ENCODE peak calls at places on chromosomes 6 and 20, in eight cellular contexts. One of them, this sample, is unnamed.

GRCh38 chr20:3744806-3745685 is 12.6 kb downstream of the HSPA12B start:
- DNase-seq in ovary: peak
- DNase-seq in spleen: peak
- DNase-seq in stimulated activated CD8-positive, alpha-beta memory T cell treated with anti-CD3 and anti-CD28 coated beads, Interleukin-4, amount 100 ng/mL, for 48 hours: peak
- DNase-seq in astrocyte of the cerebellum: peak
- DNase-seq in GM04503: no peak
- DNase-seq in caudate nucleus: no peak
- DNase-seq in activated CD4-positive, CD25-positive, alpha-beta regulatory T cell: peak
- DNase-seq in this sample: peak

GRCh38 chr6:5219292-5219691 is 41.5 kb downstream of the LYRM4 start:
- DNase-seq in ovary: no peak
- DNase-seq in spleen: no peak
- DNase-seq in stimulated activated CD8-positive, alpha-beta memory T cell treated with anti-CD3 and anti-CD28 coated beads, Interleukin-4, amount 100 ng/mL, for 48 hours: no peak
- DNase-seq in astrocyte of the cerebellum: no peak
- DNase-seq in GM04503: no peak
- DNase-seq in caudate nucleus: no peak
- DNase-seq in activated CD4-positive, CD25-positive, alpha-beta regulatory T cell: no peak
- DNase-seq in this sample: no peak

GRCh38 chr6:11418290-11418905 is 119.2 kb upstream of the TMEM170B start:
- DNase-seq in ovary: no peak
- DNase-seq in spleen: no peak
- DNase-seq in stimulated activated CD8-positive, alpha-beta memory T cell treated with anti-CD3 and anti-CD28 coated beads, Interleukin-4, amount 100 ng/mL, for 48 hours: no peak
- DNase-seq in astrocyte of the cerebellum: no peak
- DNase-seq in GM04503: no peak
- DNase-seq in caudate nucleus: no peak
- DNase-seq in activated CD4-positive, CD25-positive, alpha-beta regulatory T cell: no peak
- DNase-seq in this sample: no peak

GRCh38 chr20:1579488-1579887 is 22.0 kb upstream of the SIRPD start:
- DNase-seq in ovary: no peak
- DNase-seq in spleen: no peak
- DNase-seq in stimulated activated CD8-positive, alpha-beta memory T cell treated with anti-CD3 and anti-CD28 coated beads, Interleukin-4, amount 100 ng/mL, for 48 hours: no peak
- DNase-seq in astrocyte of the cerebellum: no peak
- DNase-seq in GM04503: no peak
- DNase-seq in caudate nucleus: no peak
- DNase-seq in activated CD4-positive, CD25-positive, alpha-beta regulatory T cell: no peak
- DNase-seq in this sample: no peak

GRCh38 chr6:137277971-137278602 is 58.9 kb upstream of the IFNGR1 start:
- DNase-seq in ovary: no peak
- DNase-seq in spleen: no peak
- DNase-seq in stimulated activated CD8-positive, alpha-beta memory T cell treated with anti-CD3 and anti-CD28 coated beads, Interleukin-4, amount 100 ng/mL, for 48 hours: no peak
- DNase-seq in astrocyte of the cerebellum: peak
- DNase-seq in GM04503: peak
- DNase-seq in caudate nucleus: no peak
- DNase-seq in activated CD4-positive, CD25-positive, alpha-beta regulatory T cell: no peak
- DNase-seq in this sample: no peak

GRCh38 chr20:38321959-38322598 is 18.1 kb downstream of the BPI start:
- DNase-seq in ovary: peak
- DNase-seq in spleen: no peak
- DNase-seq in stimulated activated CD8-positive, alpha-beta memory T cell treated with anti-CD3 and anti-CD28 coated beads, Interleukin-4, amount 100 ng/mL, for 48 hours: no peak
- DNase-seq in astrocyte of the cerebellum: peak
- DNase-seq in GM04503: no peak
- DNase-seq in caudate nucleus: peak
- DNase-seq in activated CD4-positive, CD25-positive, alpha-beta regulatory T cell: no peak
- DNase-seq in this sample: no peak

GRCh38 chr6:3749390-3749978 is 2.0 kb downstream of the PXDC1 start:
- DNase-seq in ovary: peak
- DNase-seq in spleen: no peak
- DNase-seq in stimulated activated CD8-positive, alpha-beta memory T cell treated with anti-CD3 and anti-CD28 coated beads, Interleukin-4, amount 100 ng/mL, for 48 hours: no peak
- DNase-seq in astrocyte of the cerebellum: no peak
- DNase-seq in GM04503: no peak
- DNase-seq in caudate nucleus: no peak
- DNase-seq in activated CD4-positive, CD25-positive, alpha-beta regulatory T cell: no peak
- DNase-seq in this sample: peak

GRCh38 chr6:168365422-168366165 is 46.0 kb upstream of the DACT2 start:
- DNase-seq in ovary: peak
- DNase-seq in spleen: peak
- DNase-seq in stimulated activated CD8-positive, alpha-beta memory T cell treated with anti-CD3 and anti-CD28 coated beads, Interleukin-4, amount 100 ng/mL, for 48 hours: no peak
- DNase-seq in astrocyte of the cerebellum: no peak
- DNase-seq in GM04503: no peak
- DNase-seq in caudate nucleus: no peak
- DNase-seq in activated CD4-positive, CD25-positive, alpha-beta regulatory T cell: no peak
- DNase-seq in this sample: peak

GRCh38 chr20:45963059-45964011 is 8.7 kb downstream of the ZNF335 start:
- DNase-seq in ovary: peak
- DNase-seq in spleen: peak
- DNase-seq in stimulated activated CD8-positive, alpha-beta memory T cell treated with anti-CD3 and anti-CD28 coated beads, Interleukin-4, amount 100 ng/mL, for 48 hours: no peak
- DNase-seq in astrocyte of the cerebellum: peak
- DNase-seq in GM04503: no peak
- DNase-seq in caudate nucleus: no peak
- DNase-seq in activated CD4-positive, CD25-positive, alpha-beta regulatory T cell: no peak
- DNase-seq in this sample: peak

GRCh38 chr20:41643504-41643938 is 25.3 kb upstream of the CHD6 start:
- DNase-seq in ovary: peak
- DNase-seq in spleen: no peak
- DNase-seq in stimulated activated CD8-positive, alpha-beta memory T cell treated with anti-CD3 and anti-CD28 coated beads, Interleukin-4, amount 100 ng/mL, for 48 hours: no peak
- DNase-seq in astrocyte of the cerebellum: peak
- DNase-seq in GM04503: no peak
- DNase-seq in caudate nucleus: peak
- DNase-seq in activated CD4-positive, CD25-positive, alpha-beta regulatory T cell: no peak
- DNase-seq in this sample: peak

GRCh38 chr20:54879393-54879792 is 404.0 kb downstream of the DOK5 start:
- DNase-seq in ovary: no peak
- DNase-seq in spleen: no peak
- DNase-seq in stimulated activated CD8-positive, alpha-beta memory T cell treated with anti-CD3 and anti-CD28 coated beads, Interleukin-4, amount 100 ng/mL, for 48 hours: no peak
- DNase-seq in astrocyte of the cerebellum: no peak
- DNase-seq in GM04503: no peak
- DNase-seq in caudate nucleus: no peak
- DNase-seq in activated CD4-positive, CD25-positive, alpha-beta regulatory T cell: no peak
- DNase-seq in this sample: no peak

GRCh38 chr20:54078296-54078695 is 7.9 kb upstream of the BCAS1 start:
- DNase-seq in ovary: no peak
- DNase-seq in spleen: no peak
- DNase-seq in stimulated activated CD8-positive, alpha-beta memory T cell treated with anti-CD3 and anti-CD28 coated beads, Interleukin-4, amount 100 ng/mL, for 48 hours: peak
- DNase-seq in astrocyte of the cerebellum: no peak
- DNase-seq in GM04503: no peak
- DNase-seq in caudate nucleus: no peak
- DNase-seq in activated CD4-positive, CD25-positive, alpha-beta regulatory T cell: no peak
- DNase-seq in this sample: no peak

GRCh38 chr6:166440106-166440505 is 57.4 kb upstream of the MPC1 start:
- DNase-seq in ovary: no peak
- DNase-seq in spleen: no peak
- DNase-seq in stimulated activated CD8-positive, alpha-beta memory T cell treated with anti-CD3 and anti-CD28 coated beads, Interleukin-4, amount 100 ng/mL, for 48 hours: no peak
- DNase-seq in astrocyte of the cerebellum: no peak
- DNase-seq in GM04503: no peak
- DNase-seq in caudate nucleus: no peak
- DNase-seq in activated CD4-positive, CD25-positive, alpha-beta regulatory T cell: no peak
- DNase-seq in this sample: no peak

GRCh38 chr6:43927525-43928210 is 157.7 kb downstream of the VEGFA start:
- DNase-seq in ovary: peak
- DNase-seq in spleen: peak
- DNase-seq in stimulated activated CD8-positive, alpha-beta memory T cell treated with anti-CD3 and anti-CD28 coated beads, Interleukin-4, amount 100 ng/mL, for 48 hours: no peak
- DNase-seq in astrocyte of the cerebellum: no peak
- DNase-seq in GM04503: no peak
- DNase-seq in caudate nucleus: no peak
- DNase-seq in activated CD4-positive, CD25-positive, alpha-beta regulatory T cell: no peak
- DNase-seq in this sample: peak

This sample was measured in upper lobe of right lung.